ENCODE peak calls at places on chromosomes 4 and X, in six cellular contexts. L is uterus, N is psoas muscle, G is endodermal cell, O is iPS DF 6.9, R is brain microvascular endothelial cell. K is an unnamed sample.

GRCh38 chr4:23881052-23881501 is 8.8 kb downstream of the PPARGC1A start:
- DNase-seq in R (no peak), N (no peak), L (no peak), G (no peak), O (no peak), K (no peak)

GRCh38 chrX:113408843-113409242 is 568.2 kb upstream of the AMOT start:
- DNase-seq in L (no peak), R (no peak), N (no peak), O (no peak), G (no peak), K (no peak)

GRCh38 chr4:14338206-14338605 is 664.1 kb upstream of the CPEB2 start:
- DNase-seq in L (no peak), N (no peak), R (no peak), G (no peak), O (no peak), K (no peak)

GRCh38 chrX:46561931-46562721 is 11.4 kb upstream of the CHST7 start:
- DNase-seq in O (no peak), G (no peak), L (no peak), R (no peak), N (no peak), K (no peak)

GRCh38 chrX:134460861-134461218 is 875 bp downstream of the HPRT1 start:
- DNase-seq in R (no peak), L (no peak), N (no peak), O (no peak), G (no peak), K (no peak)

GRCh38 chr4:8019396-8020365 is 80.0 kb upstream of the AFAP1 start:
- DNase-seq in N (no peak), O (no peak), R (no peak), L (no peak), G (peak; percentile 81), K (no peak)

GRCh38 chrX:11446331-11446730 is 153.1 kb downstream of the AMELX start:
- DNase-seq in N (no peak), L (no peak), G (no peak), R (no peak), O (no peak), K (no peak)

GRCh38 chr4:126630171-126630570 is 1002.6 kb upstream of the INTU start:
- DNase-seq in G (no peak), O (no peak), R (no peak), L (no peak), N (no peak), K (no peak)

GRCh38 chr4:27318740-27319139 is 458.1 kb downstream of the STIM2 start:
- DNase-seq in R (no peak), L (no peak), O (peak; percentile 68), G (peak; percentile 92), N (peak; percentile 17), K (no peak)

GRCh38 chr4:675036-675804 is 878 bp downstream of the MYL5 start:
- DNase-seq in G (no peak), O (no peak), N (no peak), L (no peak), R (no peak), K (no peak)

GRCh38 chr4:128393111-128393704 is 105.6 kb upstream of the PGRMC2 start:
- DNase-seq in G (no peak), N (no peak), O (no peak), R (peak; percentile 12), L (no peak), K (peak; percentile 40)

GRCh38 chrX:148270499-148270898 is 229.9 kb upstream of the AFF2 start:
- DNase-seq in L (no peak), N (no peak), G (no peak), R (no peak), O (no peak), K (no peak)

GRCh38 chrX:9670136-9670905 is 95.3 kb downstream of the GPR143 start:
- DNase-seq in N (no peak), O (no peak), G (no peak), R (no peak), L (no peak), K (peak; percentile 82)

GRCh38 chrX:11481035-11481434 is 184.7 kb downstream of the ARHGAP6 start:
- DNase-seq in G (no peak), O (no peak), R (no peak), L (no peak), N (no peak), K (no peak)

GRCh38 chr4:76984127-76984526 is 34.6 kb downstream of the SEPTIN11 start:
- DNase-seq in G (no peak), L (no peak), R (no peak), N (no peak), O (no peak), K (peak; percentile 77)

GRCh38 chr4:153107246-153107645 is 97.0 kb upstream of the TRIM2 start:
- DNase-seq in N (no peak), R (no peak), O (no peak), L (no peak), G (no peak), K (no peak)

GRCh38 chr4:77699731-77700210 is 94.2 kb downstream of the CXCL13 start:
- DNase-seq in O (peak; percentile 25), N (no peak), R (peak; percentile 83), G (peak; percentile 71), L (no peak), K (no peak)

GRCh38 chrX:85977218-85977617 is 70.1 kb downstream of the CHM start:
- DNase-seq in N (no peak), R (no peak), O (no peak), G (no peak), L (no peak), K (no peak)

GRCh38 chr4:80017125-80017854 is 55.7 kb downstream of the ANTXR2 start:
- DNase-seq in L (no peak), N (no peak), R (peak; percentile 76), G (no peak), O (no peak), K (no peak)

GRCh38 chr4:74878323-74878722 is 54.6 kb upstream of the PARM1 start:
- DNase-seq in O (no peak), G (no peak), L (no peak), R (no peak), N (no peak), K (no peak)

GRCh38 chr4:87975466-87975865 is at the start of gene SPP1:
- DNase-seq in O (peak; percentile 67), G (peak; percentile 90), R (peak; percentile 18), L (no peak), N (no peak), K (no peak)

GRCh38 chrX:35166023-35166422 is 223.4 kb downstream of the FAM47B start:
- DNase-seq in O (no peak), R (no peak), G (no peak), L (no peak), N (no peak), K (no peak)

GRCh38 chrX:4642114-4642513 is 928.7 kb upstream of the PRKX start:
- DNase-seq in N (no peak), R (no peak), L (no peak), G (no peak), O (no peak), K (no peak)

GRCh38 chr4:72314869-72315268 is 254.2 kb downstream of the ADAMTS3 start:
- DNase-seq in R (peak; percentile 57), N (no peak), L (no peak), G (no peak), O (no peak), K (no peak)

GRCh38 chrX:131729295-131729694 is 185.4 kb downstream of the OR13H1 start:
- DNase-seq in G (no peak), N (peak; percentile 84), R (peak; percentile 77), L (peak; percentile 84), O (no peak), K (no peak)

GRCh38 chr4:73902038-73902637 is 32.9 kb downstream of the CXCL1 start:
- DNase-seq in G (no peak), N (no peak), L (no peak), O (no peak), R (no peak), K (no peak)

GRCh38 chrX:3743821-3744439 is 30.5 kb upstream of the PRKX start:
- DNase-seq in L (no peak), G (no peak), O (no peak), R (no peak), N (no peak), K (no peak)

GRCh38 chr4:81049310-81049709 is 18.8 kb downstream of the BMP3 start:
- DNase-seq in N (no peak), O (no peak), L (no peak), G (no peak), R (no peak), K (no peak)
- H3K27ac ChIP-seq in N (no peak overlapping the region), O (no peak overlapping the region), L (no peak overlapping the region), G (no peak overlapping the region), R (no peak overlapping the region), K (no peak overlapping the region)

GRCh38 chr4:155883895-155884294 is 17.8 kb upstream of the ASIC5 start:
- DNase-seq in R (no peak), L (no peak), G (no peak), O (no peak), N (no peak), K (no peak)

GRCh38 chr4:155889036-155889793 is 14.3 kb upstream of the TDO2 start:
- DNase-seq in R (peak; percentile 71), G (no peak), O (no peak), L (no peak), N (no peak), K (peak; percentile 37)

GRCh38 chr4:155888171-155888570 is 15.3 kb upstream of the TDO2 start:
- DNase-seq in L (no peak), R (no peak), N (no peak), G (no peak), O (no peak), K (no peak)

GRCh38 chr4:155881555-155881954 is 15.5 kb upstream of the ASIC5 start:
- DNase-seq in R (no peak), L (no peak), N (no peak), G (no peak), O (no peak), K (no peak)

DNA sequence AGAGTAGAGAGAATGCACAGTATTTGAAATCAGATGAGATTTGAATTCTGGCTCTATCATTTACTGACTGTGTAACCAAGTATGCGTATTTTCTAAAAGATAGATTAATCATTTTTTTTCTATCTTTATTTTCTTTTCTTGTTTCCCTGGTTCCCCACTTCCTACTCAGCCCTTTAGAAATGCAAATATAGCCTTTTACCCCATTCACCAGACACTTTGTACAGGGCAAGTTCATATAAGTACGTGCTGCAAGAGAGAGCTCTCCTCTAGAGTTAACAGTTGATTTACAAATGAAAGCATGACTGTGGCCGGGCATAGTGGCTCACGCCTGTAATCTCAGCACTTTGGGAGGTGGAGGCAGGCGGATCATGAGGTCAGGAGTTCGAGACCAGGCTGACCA is 17.8 kb upstream of the TDO2 start:
- DNase-seq in G (no peak), R (no peak), O (no peak), L (no peak), N (no peak), K (no peak)
- H3K27ac ChIP-seq in G (no peak overlapping the region), R (no peak overlapping the region), O (no peak overlapping the region), L (no peak overlapping the region), N (no peak overlapping the region), K (no peak overlapping the region)

GRCh38 chr4:3252480-3252828 is 3.5 kb downstream of the MSANTD1 start:
- DNase-seq in L (no peak), N (no peak), G (no peak), R (no peak), O (no peak), K (no peak)
- H3K27ac ChIP-seq in L (no peak overlapping the region), N (no peak overlapping the region), G (no peak overlapping the region), R (no peak overlapping the region), O (no peak overlapping the region), K (no peak overlapping the region)

DNA sequence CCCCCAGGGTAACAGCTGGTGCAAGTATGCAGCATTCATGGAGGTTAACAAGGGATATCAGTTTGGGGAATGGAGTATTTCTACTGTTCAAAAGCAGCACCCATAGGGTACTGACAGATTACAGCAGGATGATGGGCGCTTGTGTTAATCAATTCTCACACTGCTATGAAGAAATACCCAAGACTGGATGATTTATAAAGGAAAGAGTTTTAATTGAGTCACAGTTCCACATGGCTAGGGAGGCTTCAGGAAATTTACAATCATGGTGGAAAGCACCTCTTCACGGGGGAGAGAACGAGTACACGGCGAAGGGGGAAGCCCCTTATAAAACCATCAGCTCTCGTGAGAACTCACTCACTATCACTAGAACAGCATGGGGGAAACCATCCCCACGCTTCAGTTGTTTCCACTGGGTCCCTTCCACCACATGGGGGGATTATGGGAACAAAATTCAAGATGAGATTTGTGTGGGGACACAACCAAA is 64.1 kb downstream of the TNIP2 start:
- DNase-seq in R (no peak), G (no peak), N (no peak), O (no peak), L (no peak), K (no peak)
- H3K27ac ChIP-seq in R (no peak overlapping the region), G (no peak overlapping the region), N (no peak overlapping the region), O (no peak overlapping the region), L (no peak overlapping the region), K (no peak overlapping the region)

K was measured in SK-N-MC.